ENCODE peak calls at places on chromosomes 13 and 19, in ten cellular contexts. G is A549, V is substantia nigra, T is thoracic aorta, K is mammary epithelial cell, N is thyroid gland, O is heart right ventricle, Y is GM23248, S is body of pancreas, H is Peyer's patch. M is an unnamed sample.

GRCh38 chr19:40530091-40530901 is 46.4 kb upstream of the SHKBP1 start:
- DNase-seq in G (no peak), V (peak; percentile 35), T (no peak), K (no peak), N (peak; percentile 23), O (peak; percentile 32), Y (peak; percentile 24), S (no peak), H (no peak), M (no peak)

GRCh38 chr19:48292798-48293197 is 22.9 kb downstream of the ZNF114 start:
- DNase-seq in G (peak; percentile 26), V (no peak), T (no peak), K (peak; percentile 88), N (no peak), O (no peak), Y (peak; percentile 97), S (no peak), H (no peak), M (peak; percentile 64)

GRCh38 chr19:53877361-53877766 is 4.6 kb upstream of the PRKCG start:
- DNase-seq in G (peak; percentile 76), V (no peak), T (no peak), K (no peak), N (no peak), O (no peak), Y (peak; percentile 36), S (no peak), H (no peak), M (no peak)

GRCh38 chr13:101919541-101920306 is 467.2 kb downstream of the ITGBL1 start:
- DNase-seq in G (no peak), V (no peak), T (no peak), K (no peak), N (peak; percentile 28), O (peak; percentile 39), Y (peak; percentile 32), S (no peak), H (no peak), M (no peak)

GRCh38 chr13:77545626-77546412 is 10.3 kb downstream of the SCEL start:
- DNase-seq in G (no peak), V (no peak), T (no peak), K (no peak), N (peak; percentile 60), O (no peak), Y (no peak), S (no peak), H (no peak), M (no peak)

GRCh38 chr13:97334690-97335089 is 99.3 kb upstream of the RAP2A start:
- DNase-seq in G (no peak), V (no peak), T (no peak), K (no peak), N (no peak), O (no peak), Y (no peak), S (no peak), H (no peak), M (no peak)

GRCh38 chr19:39127812-39128510 is 2.4 kb downstream of the PAK4 start:
- DNase-seq in G (no peak), V (no peak), T (no peak), K (no peak), N (peak; percentile 93), O (no peak), Y (peak; percentile 42), S (peak; percentile 94), H (no peak), M (no peak)

GRCh38 chr13:49495783-49496762 is at the start of gene PHF11:
- DNase-seq in G (peak; percentile 56), V (peak; percentile 76), T (peak; percentile 76), K (peak; percentile 79), N (peak; percentile 97), O (peak; percentile 79), Y (peak; percentile 91), S (peak; percentile 90), H (peak; percentile 94), M (no peak)

GRCh38 chr13:73656863-73657262 is 477.3 kb downstream of the KLF12 start:
- DNase-seq in G (no peak), V (no peak), T (no peak), K (peak; percentile 76), N (no peak), O (no peak), Y (peak; percentile 52), S (no peak), H (no peak), M (no peak)

GRCh38 chr19:27746691-27747380 is 1466.1 kb downstream of the UQCRFS1 start:
- DNase-seq in G (peak; percentile 33), V (peak; percentile 4), T (no peak), K (peak; percentile 15), N (peak; percentile 21), O (peak; percentile 56), Y (peak; percentile 15), S (peak; percentile 19), H (peak; percentile 37), M (no peak)

GRCh38 chr13:45711952-45712351 is 9.8 kb downstream of the CBY2 start:
- DNase-seq in G (no peak), V (no peak), T (no peak), K (no peak), N (no peak), O (no peak), Y (no peak), S (no peak), H (no peak), M (no peak)

GRCh38 chr13:37651371-37651770 is 52.8 kb upstream of the POSTN start:
- DNase-seq in G (no peak), V (no peak), T (no peak), K (no peak), N (no peak), O (no peak), Y (no peak), S (no peak), H (no peak), M (no peak)

GRCh38 chr13:37645181-37645580 is 46.6 kb upstream of the POSTN start:
- DNase-seq in G (no peak), V (no peak), T (no peak), K (peak; percentile 2), N (no peak), O (no peak), Y (no peak), S (no peak), H (no peak), M (no peak)

GRCh38 chr13:37646531-37646930 is 48.0 kb upstream of the POSTN start:
- DNase-seq in G (no peak), V (no peak), T (no peak), K (no peak), N (no peak), O (no peak), Y (no peak), S (no peak), H (no peak), M (no peak)

GRCh38 chr13:37648604-37649003 is 50.0 kb upstream of the POSTN start:
- DNase-seq in G (no peak), V (no peak), T (no peak), K (peak; percentile 16), N (no peak), O (no peak), Y (peak; percentile 73), S (no peak), H (no peak), M (peak; percentile 12)

GRCh38 chr13:37647038-37647650 is 48.6 kb upstream of the POSTN start:
- DNase-seq in G (no peak), V (no peak), T (no peak), K (no peak), N (no peak), O (no peak), Y (no peak), S (no peak), H (no peak), M (no peak)
- H3K27ac ChIP-seq in G (peak overlapping the region; percentile 17), V (no peak overlapping the region), T (no peak overlapping the region), K (no peak overlapping the region), N (no peak overlapping the region), O (no peak overlapping the region), Y (no peak overlapping the region), S (no peak overlapping the region), H (no peak overlapping the region), M (no peak overlapping the region)

DNA sequence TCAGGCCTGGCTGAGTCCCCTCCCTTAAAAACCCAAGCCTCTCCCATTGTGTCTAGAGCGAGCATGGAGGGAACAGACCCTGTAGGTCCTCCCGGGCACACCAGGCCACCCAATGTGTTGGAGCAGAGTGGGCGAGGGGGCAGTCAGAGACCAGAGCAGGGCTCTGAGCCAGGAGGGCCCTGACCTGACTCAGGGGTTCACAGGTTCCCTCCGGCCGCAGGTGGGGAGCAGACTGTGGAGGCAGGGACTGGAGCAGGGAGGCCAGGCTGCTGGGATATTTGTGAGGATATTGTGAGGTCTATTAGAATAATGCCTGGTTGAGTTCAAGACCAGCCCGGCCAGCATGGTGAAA is 1.6 kb upstream of the TYROBP start:
- DNase-seq in G (no peak), V (no peak), T (no peak), K (no peak), N (no peak), O (no peak), Y (no peak), S (no peak), H (no peak), M (no peak)
- H3K27ac ChIP-seq in G (no peak overlapping the region), V (peak overlapping the region; percentile 72), T (peak overlapping the region; percentile 17), K (no peak overlapping the region), N (no peak overlapping the region), O (peak overlapping the region; percentile 96), Y (no peak overlapping the region), S (peak overlapping the region; percentile 2), H (peak overlapping the region; percentile 66), M (no peak overlapping the region)

GRCh38 chr19:12675377-12675776 is 6.3 kb downstream of the DHPS start:
- DNase-seq in G (no peak), V (no peak), T (no peak), K (no peak), N (no peak), O (no peak), Y (no peak), S (no peak), H (no peak), M (no peak)

GRCh38 chr19:12676384-12676792 is 5.3 kb downstream of the DHPS start:
- DNase-seq in G (peak; percentile 80), V (peak; percentile 60), T (no peak), K (peak; percentile 67), N (peak; percentile 88), O (peak; percentile 83), Y (peak; percentile 80), S (peak; percentile 82), H (peak; percentile 93), M (no peak)

GRCh38 chr19:12675940-12676339 is 5.7 kb downstream of the DHPS start:
- DNase-seq in G (no peak), V (no peak), T (no peak), K (no peak), N (no peak), O (no peak), Y (no peak), S (no peak), H (no peak), M (no peak)

GRCh38 chr19:12680034-12680433 is 1.6 kb downstream of the DHPS start:
- DNase-seq in G (no peak), V (no peak), T (no peak), K (no peak), N (no peak), O (no peak), Y (no peak), S (no peak), H (no peak), M (no peak)

GRCh38 chr19:12676928-12677327 is 4.8 kb downstream of the DHPS start:
- DNase-seq in G (no peak), V (no peak), T (no peak), K (no peak), N (no peak), O (no peak), Y (no peak), S (no peak), H (no peak), M (no peak)
- H3K27ac ChIP-seq in G (no peak overlapping the region), V (no peak overlapping the region), T (no peak overlapping the region), K (no peak overlapping the region), N (no peak overlapping the region), O (no peak overlapping the region), Y (no peak overlapping the region), S (no peak overlapping the region), H (no peak overlapping the region), M (no peak overlapping the region)

GRCh38 chr19:55368701-55369563 is 1.3 kb downstream of the IL11 start:
- DNase-seq in G (peak; percentile 59), V (no peak), T (no peak), K (peak; percentile 57), N (no peak), O (no peak), Y (peak; percentile 93), S (no peak), H (no peak), M (no peak)
- H3K27ac ChIP-seq in G (peak overlapping the region; percentile 96), V (no peak overlapping the region), T (peak overlapping the region; percentile 34), K (no peak overlapping the region), N (no peak overlapping the region), O (no peak overlapping the region), Y (peak overlapping the region; percentile 86), S (no peak overlapping the region), H (no peak overlapping the region), M (no peak overlapping the region)